ENCODE peak calls at places on chromosomes 5 and 9, in ten cellular contexts. E, T, Z, C, S, O, Y, I, N and W are unnamed samples.

GRCh38 chr9:106869028-106869427 is 6.1 kb downstream of the ZNF462 start:
- DNase-seq in E (no peak), T (no peak), Z (no peak), C (no peak), S (no peak), O (no peak), Y (no peak), I (no peak), N (no peak), W (no peak)

GRCh38 chr9:82729991-82730390 is 333.0 kb downstream of the RASEF start:
- DNase-seq in E (no peak), T (no peak), Z (no peak), C (no peak), S (no peak), O (no peak), Y (no peak), I (no peak), N (no peak), W (no peak)

GRCh38 chr9:80503692-80504400 is 932.1 kb downstream of the TLE4 start:
- DNase-seq in E (no peak), T (no peak), Z (no peak), C (no peak), S (no peak), O (no peak), Y (no peak), I (no peak), N (no peak), W (no peak)

GRCh38 chr9:130268521-130269131 is 3.1 kb downstream of the HMCN2 start:
- DNase-seq in E (no peak), T (no peak), Z (no peak), C (no peak), S (no peak), O (peak; percentile 53), Y (peak; percentile 64), I (no peak), N (no peak), W (no peak)

GRCh38 chr9:81979196-81979595 is 9.4 kb upstream of the SPATA31D1 start:
- DNase-seq in E (no peak), T (no peak), Z (no peak), C (no peak), S (no peak), O (no peak), Y (no peak), I (no peak), N (no peak), W (no peak)

GRCh38 chr9:132372177-132373095 is 17.6 kb upstream of the SETX start:
- DNase-seq in E (no peak), T (no peak), Z (no peak), C (no peak), S (no peak), O (no peak), Y (no peak), I (no peak), N (no peak), W (peak; percentile 82)

GRCh38 chr9:33867747-33868429 is 50.9 kb downstream of the UBE2R2 start:
- DNase-seq in E (no peak), T (no peak), Z (no peak), C (no peak), S (no peak), O (no peak), Y (no peak), I (no peak), N (no peak), W (no peak)

GRCh38 chr9:107386396-107386795 is 103.2 kb downstream of the KLF4 start:
- DNase-seq in E (no peak), T (no peak), Z (no peak), C (no peak), S (no peak), O (no peak), Y (no peak), I (no peak), N (no peak), W (no peak)

GRCh38 chr9:91920846-91921350 is 29.1 kb downstream of the ROR2 start:
- DNase-seq in E (no peak), T (no peak), Z (no peak), C (no peak), S (no peak), O (no peak), Y (no peak), I (no peak), N (no peak), W (no peak)

GRCh38 chr5:14305045-14305444 is 161.9 kb downstream of the TRIO start:
- DNase-seq in E (no peak), T (no peak), Z (no peak), C (no peak), S (no peak), O (no peak), Y (no peak), I (no peak), N (no peak), W (no peak)

GRCh38 chr5:14757853-14758252 is 93.3 kb downstream of the OTULIN start:
- DNase-seq in E (no peak), T (no peak), Z (no peak), C (no peak), S (no peak), O (no peak), Y (no peak), I (no peak), N (no peak), W (no peak)

GRCh38 chr9:83034587-83034986 is 28.4 kb downstream of the RASEF start:
- DNase-seq in E (no peak), T (no peak), Z (no peak), C (no peak), S (no peak), O (no peak), Y (no peak), I (no peak), N (no peak), W (no peak)

GRCh38 chr5:139711067-139711851 is 63.1 kb downstream of the CXXC5 start:
- DNase-seq in E (peak; percentile 70), T (no peak), Z (peak; percentile 39), C (peak; percentile 36), S (peak; percentile 50), O (no peak), Y (no peak), I (peak; percentile 55), N (peak; percentile 25), W (peak; percentile 81)

GRCh38 chr9:120937127-120937526 is 10.5 kb upstream of the TRAF1 start:
- DNase-seq in E (no peak), T (no peak), Z (no peak), C (no peak), S (no peak), O (no peak), Y (no peak), I (no peak), N (no peak), W (no peak)

GRCh38 chr9:70229026-70229425 is 29.8 kb upstream of the SMC5 start:
- DNase-seq in E (no peak), T (no peak), Z (no peak), C (no peak), S (no peak), O (no peak), Y (no peak), I (no peak), N (no peak), W (peak; percentile 55)

GRCh38 chr5:133030343-133031005 is 4.1 kb upstream of the ZCCHC10 start:
- DNase-seq in E (no peak), T (no peak), Z (no peak), C (no peak), S (no peak), O (no peak), Y (no peak), I (no peak), N (no peak), W (no peak)

GRCh38 chr9:87714819-87715218 is 11.1 kb upstream of the CTSL start:
- DNase-seq in E (no peak), T (no peak), Z (no peak), C (no peak), S (no peak), O (no peak), Y (no peak), I (no peak), N (no peak), W (no peak)

GRCh38 chr9:36192196-36192595 is 1.5 kb downstream of the CLTA start:
- DNase-seq in E (no peak), T (no peak), Z (no peak), C (no peak), S (no peak), O (no peak), Y (no peak), I (no peak), N (no peak), W (no peak)

GRCh38 chr5:13860176-13860575 is 84.3 kb downstream of the DNAH5 start:
- DNase-seq in E (no peak), T (no peak), Z (no peak), C (no peak), S (no peak), O (no peak), Y (no peak), I (no peak), N (no peak), W (no peak)

GRCh38 chr9:91496351-91496750 is 72.7 kb upstream of the NFIL3 start:
- DNase-seq in E (no peak), T (no peak), Z (no peak), C (no peak), S (no peak), O (no peak), Y (no peak), I (no peak), N (no peak), W (no peak)

GRCh38 chr5:179936976-179937681 is 29.4 kb upstream of the TBC1D9B start:
- DNase-seq in E (no peak), T (no peak), Z (no peak), C (no peak), S (no peak), O (no peak), Y (no peak), I (no peak), N (no peak), W (no peak)

GRCh38 chr5:6262651-6263363 is 115.5 kb downstream of the MED10 start:
- DNase-seq in E (no peak), T (no peak), Z (no peak), C (no peak), S (no peak), O (no peak), Y (no peak), I (no peak), N (no peak), W (no peak)

GRCh38 chr9:85863875-85864274 is 77.1 kb upstream of the NAA35 start:
- DNase-seq in E (no peak), T (no peak), Z (no peak), C (no peak), S (no peak), O (no peak), Y (no peak), I (no peak), N (no peak), W (no peak)

GRCh38 chr9:15154677-15155076 is 152.3 kb downstream of the TTC39B start:
- DNase-seq in E (no peak), T (no peak), Z (no peak), C (no peak), S (no peak), O (no peak), Y (no peak), I (no peak), N (no peak), W (no peak)

GRCh38 chr9:28032178-28032532 is 458.9 kb upstream of the C9orf72 start:
- DNase-seq in E (no peak), T (no peak), Z (no peak), C (no peak), S (no peak), O (no peak), Y (no peak), I (no peak), N (no peak), W (peak; percentile 35)

GRCh38 chr9:94014066-94014654 is 59.0 kb upstream of the BARX1 start:
- DNase-seq in E (no peak), T (no peak), Z (no peak), C (no peak), S (no peak), O (no peak), Y (no peak), I (no peak), N (no peak), W (no peak)

GRCh38 chr5:58259685-58260152 is 200.2 kb downstream of the PLK2 start:
- DNase-seq in E (no peak), T (no peak), Z (no peak), C (no peak), S (no peak), O (no peak), Y (peak; percentile 52), I (no peak), N (no peak), W (no peak)

GRCh38 chr5:123460296-123460729 is 37.1 kb upstream of the CEP120 start:
- DNase-seq in E (no peak), T (no peak), Z (no peak), C (peak; percentile 11), S (peak; percentile 14), O (no peak), Y (peak; percentile 30), I (peak; percentile 18), N (no peak), W (no peak)